ENCODE peak calls at places on chromosomes 2 and 18, in nine cellular contexts. Q is lung, R is mammary epithelial cell, J is cardiac muscle cell, M is kidney, G is WERI-Rb-1, B is sigmoid colon, L is body of pancreas, Y is lower lobe of right lung. S is an unnamed sample.

GRCh38 chr2:101160454-101160853 is 9.3 kb upstream of the TBC1D8 start:
- DNase-seq in Q (no peak), R (peak), J (no peak), M (no peak), G (no peak), B (no peak), L (peak), Y (no peak), S (no peak)

GRCh38 chr2:67865871-67866386 is 196.9 kb downstream of the C1D start:
- DNase-seq in Q (no peak), R (no peak), J (no peak), M (no peak), G (no peak), B (no peak), L (no peak), Y (no peak), S (no peak)

GRCh38 chr2:64036343-64036742 is 17.1 kb upstream of the VPS54 start:
- DNase-seq in Q (no peak), R (peak), J (no peak), M (no peak), G (no peak), B (no peak), L (no peak), Y (no peak), S (no peak)

GRCh38 chr18:78875268-78875997 is 104.2 kb upstream of the SALL3 start:
- DNase-seq in Q (peak), R (no peak), J (peak), M (no peak), G (peak), B (no peak), L (peak), Y (no peak), S (no peak)

GRCh38 chr2:55616509-55617159 is 788 bp downstream of the PPP4R3B start:
- DNase-seq in Q (no peak), R (peak), J (peak), M (no peak), G (no peak), B (no peak), L (peak), Y (no peak), S (no peak)

GRCh38 chr2:235263205-235264120 is 230.4 kb upstream of the AGAP1 start:
- DNase-seq in Q (peak), R (peak), J (no peak), M (peak), G (no peak), B (peak), L (peak), Y (peak), S (peak)

GRCh38 chr2:227780981-227781630 is 32.5 kb upstream of the CCL20 start:
- DNase-seq in Q (no peak), R (no peak), J (no peak), M (no peak), G (no peak), B (no peak), L (no peak), Y (no peak), S (no peak)

GRCh38 chr2:134466141-134466540 is 212.3 kb downstream of the MGAT5 start:
- DNase-seq in Q (no peak), R (peak), J (peak), M (no peak), G (peak), B (no peak), L (peak), Y (no peak), S (no peak)

GRCh38 chr18:13051950-13052349 is 60.8 kb downstream of the CEP192 start:
- DNase-seq in Q (no peak), R (no peak), J (no peak), M (no peak), G (no peak), B (no peak), L (peak), Y (no peak), S (no peak)

GRCh38 chr2:78304678-78305077 is 720.8 kb upstream of the REG3G start:
- DNase-seq in Q (no peak), R (no peak), J (no peak), M (no peak), G (no peak), B (no peak), L (no peak), Y (no peak), S (no peak)

GRCh38 chr2:238731961-238732360 is 115.9 kb upstream of the TWIST2 start:
- DNase-seq in Q (no peak), R (peak), J (no peak), M (no peak), G (no peak), B (no peak), L (no peak), Y (no peak), S (no peak)

GRCh38 chr18:68676913-68677312 is 38.0 kb downstream of the TMX3 start:
- DNase-seq in Q (no peak), R (no peak), J (no peak), M (no peak), G (no peak), B (no peak), L (no peak), Y (no peak), S (no peak)

DNA sequence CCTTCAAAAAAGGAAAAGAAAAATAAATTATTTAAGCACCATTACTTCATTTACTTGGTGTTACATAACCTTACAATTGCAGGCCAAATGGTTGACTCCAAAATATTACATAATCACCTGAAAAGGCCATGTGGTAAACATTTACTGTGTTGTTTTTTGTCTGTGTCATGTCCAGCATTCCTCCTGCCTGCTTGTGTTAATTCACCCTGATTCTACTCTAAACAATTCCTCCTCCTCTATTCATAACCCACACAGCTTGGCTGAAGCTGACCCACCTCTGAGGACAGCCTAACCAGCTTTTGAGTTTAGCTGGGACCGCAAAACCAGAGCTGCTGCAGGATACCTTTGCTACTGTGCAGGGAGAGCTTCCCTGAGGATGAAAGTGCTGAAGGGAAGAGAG is 35.4 kb downstream of the TMX3 start:
- DNase-seq in Q (no peak), R (no peak), J (no peak), M (no peak), G (no peak), B (no peak), L (no peak), Y (no peak), S (no peak)
- H3K27ac ChIP-seq in Q (no peak), R (no peak), J (no peak), M (no peak), G (no peak), B (peak), L (no peak), Y (no peak), S (no peak)

GRCh38 chr2:9100080-9100876 is 96.8 kb upstream of the MBOAT2 start:
- DNase-seq in Q (no peak), R (no peak), J (no peak), M (no peak), G (no peak), B (no peak), L (no peak), Y (no peak), S (no peak)
- TF ChIP-seq CTCF in Q (no peak), R (no peak), J (no peak), M (no peak), G (no peak), B (no peak), L (no peak), Y (no peak), S (no peak)

GRCh38 chr2:181896286-181896685 is 4.8 kb downstream of the ITPRID2 start:
- DNase-seq in Q (no peak), R (no peak), J (no peak), M (no peak), G (no peak), B (no peak), L (no peak), Y (no peak), S (no peak)
- H3K27ac ChIP-seq in Q (no peak), R (no peak), J (no peak), M (no peak), G (no peak), B (no peak), L (peak), Y (no peak), S (no peak)

GRCh38 chr2:115880558-115880957 is 1438.1 kb downstream of the DPP10 start:
- DNase-seq in Q (no peak), R (no peak), J (no peak), M (no peak), G (peak), B (no peak), L (no peak), Y (no peak), S (no peak)
- TF ChIP-seq CTCF in Q (no peak), R (no peak), J (no peak), M (no peak), G (peak), B (no peak), L (no peak), Y (no peak), S (no peak)

GRCh38 chr2:207926133-207927076 is 98.9 kb downstream of the PLEKHM3 start:
- DNase-seq in Q (peak), R (peak), J (no peak), M (no peak), G (no peak), B (peak), L (peak), Y (no peak), S (no peak)
- H3K27ac ChIP-seq in Q (no peak), R (no peak), J (peak), M (peak), G (no peak), B (peak), L (peak), Y (peak), S (no peak)

DNA sequence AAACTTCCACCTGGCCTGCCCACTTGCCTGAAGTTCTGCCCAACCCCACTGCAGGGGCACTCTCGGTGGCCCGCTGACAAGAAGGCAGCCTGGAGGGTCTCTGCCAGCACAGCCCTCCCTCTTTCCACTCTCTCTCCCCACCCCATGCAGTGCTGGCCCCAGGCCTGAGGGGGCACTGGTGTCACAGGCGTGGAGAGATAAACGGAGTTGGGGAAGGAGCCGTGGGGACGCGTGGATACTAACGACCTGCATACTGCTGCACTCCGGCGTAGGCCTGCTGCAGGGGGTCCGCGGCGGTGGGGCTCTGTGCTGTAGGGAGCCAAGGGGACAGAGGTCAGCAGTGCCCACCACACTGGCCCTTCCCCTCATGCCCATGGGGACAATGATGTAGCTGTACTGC is 299.3 kb downstream of the CELF4 start:
- DNase-seq in Q (no peak), R (no peak), J (peak), M (no peak), G (peak), B (no peak), L (no peak), Y (no peak), S (no peak)
- TF ChIP-seq CTCF in Q (no peak), R (no peak), J (no peak), M (no peak), G (peak), B (no peak), L (no peak), Y (no peak), S (no peak)

GRCh38 chr2:240187989-240188590 is 47.6 kb upstream of the OTOS start:
- DNase-seq in Q (no peak), R (peak), J (no peak), M (no peak), G (no peak), B (peak), L (no peak), Y (no peak), S (peak)
- H3K27ac ChIP-seq in Q (no peak), R (no peak), J (no peak), M (no peak), G (no peak), B (no peak), L (no peak), Y (no peak), S (no peak)

GRCh38 chr2:171855401-171855800 is 38.6 kb downstream of the SLC25A12 start:
- DNase-seq in Q (no peak), R (peak), J (no peak), M (no peak), G (no peak), B (no peak), L (no peak), Y (no peak), S (no peak)
- TF ChIP-seq CTCF in Q (no peak), R (no peak), J (no peak), M (no peak), G (no peak), B (no peak), L (no peak), Y (no peak), S (no peak)

GRCh38 chr18:9322730-9323129 is 11.8 kb upstream of the TWSG1 start:
- DNase-seq in Q (no peak), R (no peak), J (no peak), M (no peak), G (no peak), B (no peak), L (no peak), Y (no peak), S (no peak)

GRCh38 chr18:9319333-9319732 is 15.2 kb upstream of the TWSG1 start:
- DNase-seq in Q (no peak), R (no peak), J (no peak), M (no peak), G (no peak), B (no peak), L (no peak), Y (no peak), S (no peak)

GRCh38 chr18:9323750-9324445 is 10.7 kb upstream of the TWSG1 start:
- DNase-seq in Q (no peak), R (peak), J (no peak), M (no peak), G (no peak), B (no peak), L (no peak), Y (no peak), S (no peak)

GRCh38 chr18:9321709-9322108 is 12.9 kb upstream of the TWSG1 start:
- DNase-seq in Q (no peak), R (no peak), J (no peak), M (no peak), G (no peak), B (no peak), L (no peak), Y (no peak), S (no peak)

GRCh38 chr18:9321017-9321452 is 13.5 kb upstream of the TWSG1 start:
- DNase-seq in Q (no peak), R (no peak), J (no peak), M (no peak), G (no peak), B (no peak), L (no peak), Y (no peak), S (no peak)
- H3K27ac ChIP-seq in Q (no peak), R (no peak), J (no peak), M (no peak), G (no peak), B (no peak), L (no peak), Y (no peak), S (no peak)